ENCODE peak calls at places on chromosomes 4 and X, in four cellular contexts. K, D, G and S are unnamed samples.

GRCh38 chrX:129787336-129788055 is 7.7 kb downstream of the SASH3 start:
- DNase-seq in K (no peak), D (no peak), G (no peak), S (no peak)

GRCh38 chr4:13701937-13702446 is 74.5 kb upstream of the BOD1L1 start:
- DNase-seq in K (no peak), D (peak), G (no peak), S (peak)

GRCh38 chr4:152166567-152166966 is 369.3 kb downstream of the FBXW7 start:
- DNase-seq in K (peak), D (no peak), G (peak), S (no peak)

GRCh38 chr4:98657531-98658286 is 702 bp downstream of the TSPAN5 start:
- DNase-seq in K (peak), D (no peak), G (peak), S (no peak)

GRCh38 chr4:186471441-186471840 is 83.9 kb downstream of the MTNR1A start:
- DNase-seq in K (peak), D (no peak), G (no peak), S (no peak)

GRCh38 chr4:7094931-7095330 is 27.1 kb upstream of the GRPEL1 start:
- DNase-seq in K (no peak), D (no peak), G (no peak), S (no peak)

GRCh38 chrX:39324233-39324632 is 523.0 kb downstream of the MID1IP1 start:
- DNase-seq in K (no peak), D (no peak), G (no peak), S (no peak)

GRCh38 chr4:26613242-26613641 is 29.4 kb downstream of the TBC1D19 start:
- DNase-seq in K (peak), D (no peak), G (no peak), S (no peak)

GRCh38 chrX:129665916-129666644 is 11.3 kb upstream of the APLN start:
- DNase-seq in K (no peak), D (no peak), G (no peak), S (peak)

GRCh38 chr4:118367872-118368271 is 15.1 kb upstream of the PRSS12 start:
- DNase-seq in K (no peak), D (no peak), G (no peak), S (no peak)

GRCh38 chr4:10015140-10015753 is 6.0 kb downstream of the SLC2A9 start:
- DNase-seq in K (peak), D (no peak), G (peak), S (peak)

GRCh38 chr4:122131562-122132157 is 20.5 kb upstream of the BLTP1 start:
- DNase-seq in K (no peak), D (no peak), G (no peak), S (no peak)

GRCh38 chr4:141899541-141899940 is 263.2 kb downstream of the IL15 start:
- DNase-seq in K (no peak), D (no peak), G (no peak), S (no peak)

GRCh38 chr4:25449270-25449669 is 72.2 kb downstream of the ANAPC4 start:
- DNase-seq in K (no peak), D (no peak), G (no peak), S (no peak)

GRCh38 chr4:163688856-163689255 is 194.4 kb downstream of the TMA16 start:
- DNase-seq in K (no peak), D (no peak), G (no peak), S (no peak)

GRCh38 chrX:43940811-43941210 is 32.4 kb downstream of the NDP start:
- DNase-seq in K (no peak), D (no peak), G (no peak), S (no peak)

GRCh38 chr4:184329235-184330007 is 111.7 kb upstream of the ENPP6 start:
- DNase-seq in K (no peak), D (no peak), G (no peak), S (no peak)

GRCh38 chr4:6198768-6199343 is 1.5 kb downstream of the JAKMIP1 start:
- DNase-seq in K (no peak), D (no peak), G (peak), S (no peak)

DNA sequence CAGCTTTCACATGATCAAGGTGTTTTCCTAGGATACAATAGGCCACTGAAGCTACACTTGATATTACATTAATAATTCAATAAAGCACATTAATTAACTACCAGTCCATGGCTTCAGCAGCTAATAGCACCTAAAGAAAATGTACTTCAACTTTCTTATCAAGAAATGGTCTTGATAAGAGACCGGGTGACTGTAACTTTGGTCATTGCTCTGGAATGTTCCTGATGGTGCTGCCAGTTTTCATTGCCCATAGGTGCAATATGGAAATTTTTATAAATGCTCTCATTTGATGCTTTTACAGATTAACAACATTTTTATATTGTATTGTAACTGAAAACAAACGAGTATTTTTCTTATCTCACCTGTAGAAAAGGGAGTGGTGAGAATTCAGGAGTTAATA is 165.4 kb downstream of the SHROOM3 start:
- DNase-seq in K (no peak), D (no peak), G (no peak), S (no peak)
- TF ChIP-seq FOSL1 in K (no peak), D (no peak), G (no peak), S (no peak)

GRCh38 chr4:105147226-105148151 is 813 bp downstream of the TET2 start:
- DNase-seq in K (peak), D (peak), G (no peak), S (no peak)

GRCh38 chr4:105145059-105145912 is 1.4 kb upstream of the TET2 start:
- DNase-seq in K (no peak), D (no peak), G (no peak), S (no peak)

GRCh38 chr4:105149771-105150170 is 3.1 kb downstream of the TET2 start:
- DNase-seq in K (no peak), D (no peak), G (no peak), S (no peak)

GRCh38 chr4:105146286-105147219 is at the start of gene TET2:
- DNase-seq in K (peak), D (peak), G (peak), S (peak)

DNA sequence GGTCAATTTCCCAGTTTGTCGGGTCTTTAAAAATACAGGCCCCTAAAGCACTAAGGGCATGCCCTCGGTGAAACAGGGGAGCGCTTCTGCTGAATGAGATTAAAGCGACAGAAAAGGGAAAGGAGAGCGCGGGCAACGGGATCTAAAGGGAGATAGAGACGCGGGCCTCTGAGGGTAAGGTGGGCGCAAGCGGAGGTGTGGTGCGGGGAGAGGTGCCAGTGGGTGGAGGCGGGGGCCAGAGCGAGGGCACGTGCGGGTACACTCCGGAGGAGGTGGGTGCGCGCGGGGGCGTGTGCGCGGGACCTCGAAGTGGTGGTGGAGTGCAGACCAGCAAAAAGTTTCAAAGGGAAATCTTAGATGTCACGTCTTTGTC is 777 bp upstream of the TET2 start:
- DNase-seq in K (no peak), D (no peak), G (peak), S (no peak)
- TF ChIP-seq CEBPB in K (no peak), D (no peak), G (no peak), S (no peak)

DNA sequence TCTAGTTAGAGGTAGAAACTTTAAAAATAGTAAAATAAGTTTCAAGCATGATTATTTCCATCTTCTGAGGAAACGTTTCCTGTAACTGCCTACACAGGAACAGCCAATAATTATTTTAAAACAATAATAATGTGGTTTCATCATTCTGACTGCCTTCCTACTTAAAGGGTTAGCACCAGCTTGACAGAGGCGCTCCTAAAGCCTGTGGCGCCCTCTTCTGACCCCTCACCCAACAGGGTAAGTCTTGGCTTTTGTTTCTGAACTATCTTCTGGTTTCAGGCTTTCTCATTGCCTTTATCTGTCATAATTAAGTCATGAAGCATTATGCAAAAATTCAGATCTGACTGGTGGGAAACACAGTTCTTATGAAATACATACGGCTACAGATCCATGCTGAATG is 96.7 kb downstream of the ITM2A start:
- DNase-seq in K (peak), D (no peak), G (peak), S (no peak)
- TF ChIP-seq FOSL1 in K (no peak), D (no peak), G (no peak), S (no peak)

GRCh38 chr4:16977081-16977480 is 78.6 kb upstream of the LDB2 start:
- DNase-seq in K (no peak), D (no peak), G (no peak), S (no peak)
- TF ChIP-seq CEBPB in K (no peak), D (no peak), G (no peak), S (no peak)

GRCh38 chrX:10048695-10049094 is 81.5 kb downstream of the CLDN34 start:
- DNase-seq in K (no peak), D (no peak), G (no peak), S (no peak)

GRCh38 chrX:10049246-10049645 is 82.1 kb downstream of the CLDN34 start:
- DNase-seq in K (no peak), D (no peak), G (no peak), S (no peak)

GRCh38 chrX:10047133-10047532 is 80.0 kb downstream of the CLDN34 start:
- DNase-seq in K (peak), D (no peak), G (no peak), S (no peak)

GRCh38 chrX:10048076-10048475 is 80.9 kb downstream of the CLDN34 start:
- DNase-seq in K (no peak), D (no peak), G (no peak), S (no peak)

DNA sequence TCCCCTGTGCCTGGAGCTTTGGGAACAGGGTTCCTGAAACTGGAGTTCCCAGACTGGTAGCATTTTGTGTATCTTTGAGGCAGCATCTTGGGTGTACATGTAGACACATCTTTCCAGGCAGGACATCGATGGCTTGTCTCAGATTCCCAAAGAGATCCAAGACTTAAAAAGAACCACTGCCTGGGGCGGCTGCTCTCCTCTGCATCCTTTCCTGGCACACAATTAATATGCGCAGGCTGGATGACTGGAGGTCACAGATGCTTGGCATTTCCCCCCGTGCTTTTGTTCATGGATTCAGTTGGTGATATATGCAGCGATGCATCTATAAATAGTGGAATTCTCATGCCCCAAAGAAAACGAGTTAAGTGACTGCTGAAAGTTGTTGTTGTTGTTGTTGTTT is 80.5 kb downstream of the CLDN34 start:
- DNase-seq in K (no peak), D (no peak), G (no peak), S (no peak)
- TF ChIP-seq FOSL1 in K (no peak), D (no peak), G (no peak), S (no peak)

DNA sequence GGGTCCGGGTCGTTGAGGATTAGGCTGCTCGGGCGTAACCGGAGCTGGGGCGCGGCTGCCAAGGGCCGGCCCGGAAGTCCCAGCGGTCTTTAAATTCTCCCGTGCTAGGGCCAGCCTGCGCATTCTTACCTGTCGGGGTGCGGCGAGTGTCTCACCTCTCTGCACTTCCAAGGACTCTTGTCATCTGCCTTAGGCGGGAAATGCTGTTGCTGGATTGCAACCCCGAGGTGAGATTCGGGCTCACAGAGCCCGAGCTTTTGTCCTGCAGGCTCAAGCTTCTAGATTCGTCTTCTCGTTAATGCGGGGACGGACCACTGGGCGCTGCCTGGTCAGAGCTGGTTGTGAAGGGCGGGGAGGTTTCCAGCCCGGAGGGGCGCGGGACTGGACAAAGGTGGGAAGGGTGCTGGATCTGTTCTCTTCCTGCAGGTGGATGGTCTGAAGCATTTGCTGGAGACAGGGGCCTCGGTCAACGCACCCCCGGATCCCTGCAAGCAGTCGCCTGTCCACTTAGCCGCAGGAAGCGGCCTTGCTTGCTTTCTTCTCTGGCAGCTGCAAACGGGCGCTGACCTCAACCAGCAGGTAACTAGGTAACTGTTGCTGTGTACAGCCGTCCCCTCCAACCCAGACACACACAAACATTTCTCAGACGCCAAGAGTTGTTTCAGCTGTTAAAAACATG is at the start of gene ANKRD37:
- DNase-seq in K (no peak), D (peak), G (peak), S (no peak)
- TF ChIP-seq CEBPB in K (no peak), D (no peak), G (no peak), S (no peak)